ENCODE peak calls at places on chromosome 6, in nine cellular contexts. One of them, this sample, is unnamed.

GRCh38 chr6:51526049-51526448 is 561.4 kb downstream of the PKHD1 start:
- DNase-seq in heart right ventricle: no peak
- DNase-seq in IMR-90: no peak
- DNase-seq in ascending aorta: no peak
- DNase-seq in fibroblast of lung: no peak
- DNase-seq in suprapubic skin: no peak
- DNase-seq in PC-9: no peak
- DNase-seq in endodermal cell: no peak
- DNase-seq in osteoblast: no peak
- DNase-seq in this sample: no peak

GRCh38 chr6:21808045-21808470 is 214.5 kb downstream of the SOX4 start:
- DNase-seq in suprapubic skin: no peak
- DNase-seq in IMR-90: peak; percentile 78
- DNase-seq in heart right ventricle: peak; percentile 30
- DNase-seq in ascending aorta: no peak
- DNase-seq in osteoblast: peak; percentile 80
- DNase-seq in endodermal cell: peak; percentile 71
- DNase-seq in PC-9: peak; percentile 18
- DNase-seq in fibroblast of lung: peak; percentile 57
- DNase-seq in this sample: no peak

GRCh38 chr6:44110966-44111365 is 16.3 kb downstream of the MRPL14 start:
- DNase-seq in endodermal cell: no peak
- DNase-seq in suprapubic skin: no peak
- DNase-seq in heart right ventricle: no peak
- DNase-seq in ascending aorta: no peak
- DNase-seq in fibroblast of lung: no peak
- DNase-seq in PC-9: no peak
- DNase-seq in osteoblast: no peak
- DNase-seq in IMR-90: no peak
- DNase-seq in this sample: no peak

GRCh38 chr6:161637658-161638057 is 363.8 kb upstream of the AGPAT4 start:
- DNase-seq in suprapubic skin: no peak
- DNase-seq in fibroblast of lung: no peak
- DNase-seq in ascending aorta: no peak
- DNase-seq in heart right ventricle: no peak
- DNase-seq in IMR-90: no peak
- DNase-seq in endodermal cell: no peak
- DNase-seq in PC-9: no peak
- DNase-seq in osteoblast: no peak
- DNase-seq in this sample: no peak

GRCh38 chr6:157984165-157984564 is 2.5 kb downstream of the SYNJ2 start:
- DNase-seq in IMR-90: peak; percentile 31
- DNase-seq in fibroblast of lung: no peak
- DNase-seq in osteoblast: no peak
- DNase-seq in ascending aorta: no peak
- DNase-seq in heart right ventricle: no peak
- DNase-seq in PC-9: no peak
- DNase-seq in suprapubic skin: no peak
- DNase-seq in endodermal cell: no peak
- DNase-seq in this sample: no peak

GRCh38 chr6:113458368-113459010 is 398.7 kb upstream of the MARCKS start:
- DNase-seq in fibroblast of lung: no peak
- DNase-seq in osteoblast: no peak
- DNase-seq in IMR-90: peak; percentile 45
- DNase-seq in PC-9: no peak
- DNase-seq in ascending aorta: no peak
- DNase-seq in endodermal cell: no peak
- DNase-seq in heart right ventricle: no peak
- DNase-seq in suprapubic skin: no peak
- DNase-seq in this sample: no peak

GRCh38 chr6:118744261-118744941 is 93.0 kb upstream of the CEP85L start:
- DNase-seq in heart right ventricle: no peak
- DNase-seq in PC-9: no peak
- DNase-seq in fibroblast of lung: peak; percentile 38
- DNase-seq in osteoblast: peak; percentile 76
- DNase-seq in endodermal cell: no peak
- DNase-seq in IMR-90: peak; percentile 33
- DNase-seq in suprapubic skin: no peak
- DNase-seq in ascending aorta: no peak
- DNase-seq in this sample: no peak

GRCh38 chr6:45965007-45965406 is 50.7 kb downstream of the CLIC5 start:
- DNase-seq in heart right ventricle: no peak
- DNase-seq in ascending aorta: no peak
- DNase-seq in PC-9: no peak
- DNase-seq in endodermal cell: no peak
- DNase-seq in IMR-90: no peak
- DNase-seq in fibroblast of lung: no peak
- DNase-seq in osteoblast: peak; percentile 29
- DNase-seq in suprapubic skin: no peak
- DNase-seq in this sample: no peak

GRCh38 chr6:166572370-166573261 is 13.9 kb downstream of the RAMACL start:
- DNase-seq in IMR-90: peak; percentile 98
- DNase-seq in heart right ventricle: no peak
- DNase-seq in fibroblast of lung: peak; percentile 97
- DNase-seq in PC-9: no peak
- DNase-seq in osteoblast: peak; percentile 89
- DNase-seq in suprapubic skin: no peak
- DNase-seq in endodermal cell: peak; percentile 83
- DNase-seq in ascending aorta: no peak
- DNase-seq in this sample: no peak
- H3K27ac ChIP-seq in IMR-90: peak overlapping the region; percentile 88
- H3K27ac ChIP-seq in heart right ventricle: no peak overlapping the region
- H3K27ac ChIP-seq in fibroblast of lung: peak overlapping the region; percentile 89
- H3K27ac ChIP-seq in PC-9: no peak overlapping the region
- H3K27ac ChIP-seq in osteoblast: peak overlapping the region; percentile 84
- H3K27ac ChIP-seq in suprapubic skin: no peak overlapping the region
- H3K27ac ChIP-seq in endodermal cell: no peak overlapping the region
- H3K27ac ChIP-seq in ascending aorta: no peak overlapping the region
- H3K27ac ChIP-seq in this sample: peak overlapping the region; percentile 47

DNA sequence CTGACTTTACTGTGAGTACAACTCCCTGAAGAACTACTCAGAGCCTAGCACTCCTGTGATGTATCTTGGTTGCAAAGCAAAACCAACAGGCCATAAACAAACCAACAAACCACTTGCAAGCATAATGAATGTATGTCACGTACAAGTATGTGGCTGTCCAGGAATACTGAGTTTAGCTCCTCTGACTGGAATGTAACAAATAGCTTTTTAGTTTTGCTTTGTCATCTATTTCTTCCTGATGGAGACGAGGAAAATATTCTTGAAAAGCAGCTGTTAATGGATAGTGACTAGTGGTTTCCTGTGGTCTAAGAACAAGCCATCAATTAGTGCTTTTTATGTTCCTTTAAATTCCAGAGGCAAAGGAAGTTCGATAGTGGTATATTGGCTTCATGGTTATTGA is 101.9 kb upstream of the LY86 start:
- DNase-seq in osteoblast: no peak
- DNase-seq in suprapubic skin: no peak
- DNase-seq in ascending aorta: no peak
- DNase-seq in fibroblast of lung: no peak
- DNase-seq in heart right ventricle: no peak
- DNase-seq in endodermal cell: no peak
- DNase-seq in PC-9: no peak
- DNase-seq in IMR-90: no peak
- DNase-seq in this sample: no peak
- H3K9me3 ChIP-seq in osteoblast: no peaks in the 10 kb centered on the region
- H3K9me3 ChIP-seq in suprapubic skin: peaks cover 6% of the 10 kb centered on the region
- H3K9me3 ChIP-seq in ascending aorta: no peaks in the 10 kb centered on the region
- H3K9me3 ChIP-seq in fibroblast of lung: no peaks in the 10 kb centered on the region
- H3K9me3 ChIP-seq in heart right ventricle: no peaks in the 10 kb centered on the region
- H3K9me3 ChIP-seq in endodermal cell: peaks cover 11% of the 10 kb centered on the region
- H3K9me3 ChIP-seq in PC-9: no peaks in the 10 kb centered on the region
- H3K9me3 ChIP-seq in IMR-90: peaks cover 22% of the 10 kb centered on the region
- H3K9me3 ChIP-seq in this sample: no peaks in the 10 kb centered on the region

GRCh38 chr6:80143312-80143960 is 37.0 kb downstream of the BCKDHB start:
- DNase-seq in IMR-90: peak; percentile 85
- DNase-seq in osteoblast: peak; percentile 29
- DNase-seq in suprapubic skin: no peak
- DNase-seq in ascending aorta: peak; percentile 93
- DNase-seq in endodermal cell: no peak
- DNase-seq in heart right ventricle: peak; percentile 62
- DNase-seq in PC-9: peak; percentile 88
- DNase-seq in fibroblast of lung: peak; percentile 96
- DNase-seq in this sample: no peak
- TF ChIP-seq CTCF in IMR-90: no peak
- TF ChIP-seq CTCF in osteoblast: no peak
- TF ChIP-seq CTCF in suprapubic skin: no peak
- TF ChIP-seq CTCF in ascending aorta: no peak
- TF ChIP-seq CTCF in endodermal cell: no peak
- TF ChIP-seq CTCF in heart right ventricle: no peak
- TF ChIP-seq CTCF in PC-9: no peak
- TF ChIP-seq CTCF in fibroblast of lung: no peak
- TF ChIP-seq CTCF in this sample: no peak

DNA sequence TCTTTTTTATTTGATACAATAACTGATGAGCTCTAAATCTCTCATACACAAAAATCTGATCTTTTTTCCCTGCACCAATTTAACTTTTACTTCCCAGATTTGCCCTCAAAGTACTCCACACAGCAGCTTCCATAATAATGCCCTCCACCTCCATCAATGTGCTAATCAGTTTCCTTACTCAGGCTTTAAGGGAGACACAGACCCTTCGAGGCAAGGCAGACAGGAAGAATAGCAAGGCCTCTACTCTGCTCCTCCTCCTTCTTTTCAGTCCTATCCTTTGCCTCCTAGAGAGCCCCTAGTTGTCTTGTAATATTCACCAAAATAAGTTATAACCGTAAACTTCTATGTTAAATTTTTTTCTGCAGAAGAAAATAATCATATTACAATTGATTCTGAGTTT is 444.9 kb upstream of the RNF217 start:
- DNase-seq in osteoblast: no peak
- DNase-seq in PC-9: no peak
- DNase-seq in ascending aorta: no peak
- DNase-seq in heart right ventricle: no peak
- DNase-seq in fibroblast of lung: no peak
- DNase-seq in suprapubic skin: no peak
- DNase-seq in endodermal cell: no peak
- DNase-seq in IMR-90: no peak
- DNase-seq in this sample: no peak
- H3K27ac ChIP-seq in osteoblast: no peak overlapping the region
- H3K27ac ChIP-seq in PC-9: no peak overlapping the region
- H3K27ac ChIP-seq in ascending aorta: no peak overlapping the region
- H3K27ac ChIP-seq in heart right ventricle: no peak overlapping the region
- H3K27ac ChIP-seq in fibroblast of lung: no peak overlapping the region
- H3K27ac ChIP-seq in suprapubic skin: no peak overlapping the region
- H3K27ac ChIP-seq in endodermal cell: no peak overlapping the region
- H3K27ac ChIP-seq in IMR-90: no peak overlapping the region
- H3K27ac ChIP-seq in this sample: no peak overlapping the region

DNA sequence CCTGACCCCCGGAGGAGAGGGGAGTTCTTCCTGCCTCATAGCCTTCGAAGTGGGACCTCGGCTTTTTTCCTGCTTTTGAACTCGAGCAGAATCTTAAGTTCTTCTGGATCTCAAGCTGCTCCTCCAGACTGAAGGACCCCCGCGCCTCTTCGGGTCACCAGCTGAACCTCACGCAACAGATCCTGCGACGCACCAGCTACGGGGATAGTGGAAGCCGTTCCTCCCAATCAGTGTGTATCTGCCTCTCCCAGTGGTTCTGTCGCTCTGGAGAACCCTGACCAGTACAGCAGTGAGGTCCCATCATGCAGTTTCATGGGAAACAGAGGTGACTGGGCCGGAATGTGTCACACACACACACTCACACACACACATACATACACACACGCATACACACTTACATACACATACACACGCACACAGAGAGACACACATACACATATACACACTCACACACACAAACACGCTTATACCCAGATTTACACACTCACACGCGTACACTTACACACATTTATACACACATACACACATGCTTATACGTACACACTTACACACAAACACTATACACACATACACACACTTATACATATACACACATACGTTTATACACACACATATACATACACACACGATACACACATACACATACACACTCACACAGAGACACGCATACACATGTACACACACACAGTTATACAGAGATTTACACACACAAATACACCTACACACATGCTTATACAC is 170.0 kb downstream of the TTLL2 start:
- DNase-seq in osteoblast: no peak
- DNase-seq in PC-9: no peak
- DNase-seq in ascending aorta: no peak
- DNase-seq in heart right ventricle: no peak
- DNase-seq in fibroblast of lung: no peak
- DNase-seq in endodermal cell: no peak
- DNase-seq in suprapubic skin: no peak
- DNase-seq in IMR-90: no peak
- DNase-seq in this sample: no peak
- H3K9me3 ChIP-seq in osteoblast: peaks cover 3% of the 10 kb centered on the region
- H3K9me3 ChIP-seq in PC-9: no peaks in the 10 kb centered on the region
- H3K9me3 ChIP-seq in ascending aorta: no peaks in the 10 kb centered on the region
- H3K9me3 ChIP-seq in heart right ventricle: no peaks in the 10 kb centered on the region
- H3K9me3 ChIP-seq in fibroblast of lung: peaks cover 7% of the 10 kb centered on the region
- H3K9me3 ChIP-seq in endodermal cell: no peaks in the 10 kb centered on the region
- H3K9me3 ChIP-seq in suprapubic skin: no peaks in the 10 kb centered on the region
- H3K9me3 ChIP-seq in IMR-90: peaks cover 54% of the 10 kb centered on the region
- H3K9me3 ChIP-seq in this sample: no peaks in the 10 kb centered on the region

GRCh38 chr6:42173101-42173500 is at the start of gene GUCA1A:
- DNase-seq in osteoblast: no peak
- DNase-seq in PC-9: no peak
- DNase-seq in ascending aorta: no peak
- DNase-seq in heart right ventricle: no peak
- DNase-seq in endodermal cell: no peak
- DNase-seq in suprapubic skin: no peak
- DNase-seq in IMR-90: no peak
- DNase-seq in fibroblast of lung: no peak
- DNase-seq in this sample: no peak

GRCh38 chr6:42171813-42172595 is 1.2 kb upstream of the GUCA1A start:
- DNase-seq in suprapubic skin: no peak
- DNase-seq in IMR-90: no peak
- DNase-seq in heart right ventricle: no peak
- DNase-seq in ascending aorta: no peak
- DNase-seq in osteoblast: no peak
- DNase-seq in fibroblast of lung: no peak
- DNase-seq in PC-9: no peak
- DNase-seq in endodermal cell: no peak
- DNase-seq in this sample: no peak

GRCh38 chr6:42166444-42167141 is 6.6 kb upstream of the GUCA1A start:
- DNase-seq in IMR-90: peak; percentile 55
- DNase-seq in suprapubic skin: no peak
- DNase-seq in fibroblast of lung: peak; percentile 76
- DNase-seq in PC-9: peak; percentile 83
- DNase-seq in ascending aorta: peak; percentile 67
- DNase-seq in heart right ventricle: peak; percentile 63
- DNase-seq in osteoblast: peak; percentile 91
- DNase-seq in endodermal cell: peak; percentile 97
- DNase-seq in this sample: no peak

GRCh38 chr6:42165016-42165415 is 8.1 kb upstream of the GUCA1A start:
- DNase-seq in heart right ventricle: no peak
- DNase-seq in osteoblast: peak; percentile 90
- DNase-seq in PC-9: no peak
- DNase-seq in fibroblast of lung: no peak
- DNase-seq in suprapubic skin: no peak
- DNase-seq in ascending aorta: no peak
- DNase-seq in endodermal cell: no peak
- DNase-seq in IMR-90: peak; percentile 71
- DNase-seq in this sample: no peak

DNA sequence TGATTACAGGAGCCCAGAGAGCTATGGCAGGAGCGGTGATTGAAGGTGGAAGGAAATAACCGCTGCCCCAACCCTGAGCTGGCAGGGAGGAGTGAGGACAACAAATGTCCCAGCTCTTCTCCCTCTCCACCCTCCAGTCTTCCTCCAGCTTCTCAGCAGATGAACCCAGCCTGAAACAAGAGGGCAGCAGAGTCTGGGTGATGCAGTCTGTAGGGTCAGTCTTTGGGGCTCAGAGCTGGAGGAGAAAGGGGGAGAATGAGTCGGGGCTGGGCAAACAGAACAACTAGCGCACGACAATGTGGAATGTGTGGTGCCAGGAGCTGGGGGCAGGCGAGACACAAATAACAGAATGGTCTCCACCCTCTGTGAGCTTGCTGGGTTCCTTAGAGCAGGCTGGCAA is 4.5 kb upstream of the GUCA1A start:
- DNase-seq in osteoblast: no peak
- DNase-seq in suprapubic skin: no peak
- DNase-seq in fibroblast of lung: no peak
- DNase-seq in endodermal cell: no peak
- DNase-seq in IMR-90: no peak
- DNase-seq in PC-9: no peak
- DNase-seq in ascending aorta: no peak
- DNase-seq in heart right ventricle: no peak
- DNase-seq in this sample: no peak
- TF ChIP-seq CTCF in osteoblast: no peak
- TF ChIP-seq CTCF in suprapubic skin: no peak
- TF ChIP-seq CTCF in fibroblast of lung: peak; percentile 36
- TF ChIP-seq CTCF in endodermal cell: no peak
- TF ChIP-seq CTCF in IMR-90: no peak
- TF ChIP-seq CTCF in PC-9: no peak
- TF ChIP-seq CTCF in ascending aorta: no peak
- TF ChIP-seq CTCF in heart right ventricle: no peak
- TF ChIP-seq CTCF in this sample: no peak

This sample was measured in upper lobe of right lung.